ENCODE peak calls at places on chromosome 4, in six cellular contexts. P is stimulated activated CD8-positive, alpha-beta memory T cell treated with anti-CD3 and anti-CD28 coated beads, Interleukin-4, amount 100 ng/mL, for 1 hour; J is germinal center; Y is NCI-H774; U is astrocyte of the spinal cord; L is NB4. K is an unnamed sample.
A peak's percentile ranks its signal among the peaks of the same experiment; 100 is the strongest.

GRCh38 chr4:86582453-86582852 is 11.7 kb upstream of the PTPN13 start:
- DNase-seq in L (peak; percentile 43), P (no peak), Y (no peak), J (no peak), U (no peak), K (no peak)

GRCh38 chr4:8340721-8341680 is 71.4 kb downstream of the HTRA3 start:
- DNase-seq in U (no peak), Y (no peak), L (no peak), J (no peak), P (no peak), K (no peak)

GRCh38 chr4:25021206-25021605 is 9.5 kb downstream of the LGI2 start:
- DNase-seq in Y (no peak), L (no peak), U (no peak), P (no peak), J (no peak), K (no peak)

GRCh38 chr4:7699040-7699439 is 240.6 kb downstream of the AFAP1 start:
- DNase-seq in Y (no peak), U (peak; percentile 56), L (no peak), P (no peak), J (no peak), K (peak; percentile 57)

GRCh38 chr4:165328101-165328425 is 594 bp downstream of the MSMO1 start:
- DNase-seq in U (no peak), P (no peak), L (no peak), J (no peak), Y (no peak), K (no peak)

GRCh38 chr4:154928640-154929257 is 147.7 kb downstream of the RBM46 start:
- DNase-seq in L (peak; percentile 15), U (peak; percentile 14), J (no peak), Y (no peak), P (no peak), K (peak; percentile 3)

GRCh38 chr4:73734405-73735070 is 5.8 kb upstream of the CXCL8 start:
- DNase-seq in L (no peak), J (no peak), P (no peak), U (peak; percentile 46), Y (no peak), K (no peak)

GRCh38 chr4:32745351-32745750 is 2025.2 kb downstream of the PCDH7 start:
- DNase-seq in J (no peak), L (no peak), Y (no peak), P (no peak), U (no peak), K (no peak)

GRCh38 chr4:82223715-82224114 is 150.1 kb downstream of the HNRNPD start:
- DNase-seq in P (no peak), J (peak; percentile 34), Y (no peak), L (peak; percentile 84), U (no peak), K (no peak)